ENCODE peak calls at places on chromosomes 4 and X, in five cellular contexts. I is upper lobe of right lung, X is brain microvascular endothelial cell, S is fibroblast of lung, Q is suprapubic skin. D is an unnamed sample.

GRCh38 chr4:147944264-147944663 is 212.4 kb downstream of the ARHGAP10 start:
- DNase-seq in I (no peak), X (no peak), S (no peak), Q (no peak), D (no peak)

GRCh38 chrX:110394653-110395052 is 36.0 kb downstream of the RTL9 start:
- DNase-seq in I (no peak), X (peak; percentile 53), S (peak; percentile 77), Q (no peak), D (no peak)

GRCh38 chrX:104335765-104336164 is 81.0 kb upstream of the ESX1 start:
- DNase-seq in I (no peak), X (peak; percentile 77), S (peak; percentile 69), Q (no peak), D (no peak)

GRCh38 chr4:178414881-178415446 is 972.7 kb upstream of the AGA start:
- DNase-seq in I (peak; percentile 46), X (no peak), S (no peak), Q (no peak), D (no peak)

GRCh38 chrX:55663584-55663983 is 40.4 kb downstream of the FOXR2 start:
- DNase-seq in I (no peak), X (no peak), S (no peak), Q (no peak), D (no peak)

GRCh38 chr4:102534845-102535244 is 33.7 kb downstream of the NFKB1 start:
- DNase-seq in I (no peak), X (no peak), S (no peak), Q (no peak), D (no peak)

GRCh38 chr4:47000406-47000805 is 7.0 kb upstream of the GABRA4 start:
- DNase-seq in I (no peak), X (no peak), S (no peak), Q (no peak), D (no peak)

GRCh38 chr4:157170321-157170720 is 50.2 kb upstream of the GRIA2 start:
- DNase-seq in I (no peak), X (no peak), S (peak; percentile 28), Q (no peak), D (no peak)

GRCh38 chr4:8308856-8309771 is 39.6 kb downstream of the HTRA3 start:
- DNase-seq in I (peak; percentile 67), X (no peak), S (peak; percentile 73), Q (peak; percentile 90), D (no peak)

GRCh38 chr4:81195475-81195874 is 19.5 kb downstream of the PRKG2 start:
- DNase-seq in I (no peak), X (no peak), S (no peak), Q (no peak), D (no peak)

GRCh38 chrX:103309860-103310591 is 764 bp downstream of the BEX2 start:
- DNase-seq in I (peak; percentile 55), X (no peak), S (no peak), Q (no peak), D (no peak)

GRCh38 chr4:12761694-12762093 is 722.4 kb downstream of the RAB28 start:
- DNase-seq in I (no peak), X (no peak), S (no peak), Q (no peak), D (peak; percentile 1)

GRCh38 chrX:47723689-47724088 is 64.7 kb upstream of the UXT start:
- DNase-seq in I (no peak), X (no peak), S (no peak), Q (no peak), D (no peak)

GRCh38 chr4:174523003-174523693 is 860 bp upstream of the HPGD start:
- DNase-seq in I (no peak), X (no peak), S (peak; percentile 21), Q (no peak), D (no peak)

GRCh38 chr4:150258569-150258968 is 180.3 kb downstream of the DCLK2 start:
- DNase-seq in I (no peak), X (no peak), S (no peak), Q (no peak), D (no peak)

GRCh38 chr4:159685406-159686092 is 582.7 kb downstream of the RAPGEF2 start:
- DNase-seq in I (no peak), X (peak; percentile 27), S (no peak), Q (no peak), D (no peak)

GRCh38 chr4:6502147-6502546 is 29.7 kb upstream of the PPP2R2C start:
- DNase-seq in I (no peak), X (no peak), S (no peak), Q (peak; percentile 37), D (no peak)

GRCh38 chr4:174278467-174278866 is 5.0 kb downstream of the FBXO8 start:
- DNase-seq in I (no peak), X (no peak), S (no peak), Q (no peak), D (no peak)

GRCh38 chrX:45322382-45322781 is 121.7 kb upstream of the DIPK2B start:
- DNase-seq in I (no peak), X (peak; percentile 61), S (peak; percentile 87), Q (no peak), D (peak; percentile 2)

GRCh38 chrX:22296871-22297270 is 24.2 kb downstream of the CBLL2 start:
- DNase-seq in I (no peak), X (no peak), S (no peak), Q (no peak), D (no peak)

GRCh38 chr4:29653221-29653620 is 1066.9 kb upstream of the PCDH7 start:
- DNase-seq in I (no peak), X (no peak), S (no peak), Q (no peak), D (no peak)

GRCh38 chr4:73723029-73723428 is 17.3 kb upstream of the CXCL8 start:
- DNase-seq in I (no peak), X (peak; percentile 31), S (no peak), Q (no peak), D (no peak)

GRCh38 chr4:6480532-6481088 is 8.2 kb upstream of the PPP2R2C start:
- DNase-seq in I (no peak), X (no peak), S (no peak), Q (no peak), D (no peak)

GRCh38 chr4:61350932-61351331 is 150.8 kb downstream of the ADGRL3 start:
- DNase-seq in I (no peak), X (no peak), S (no peak), Q (no peak), D (no peak)

GRCh38 chr4:108337923-108338322 is 169.2 kb upstream of the LEF1 start:
- DNase-seq in I (no peak), X (peak; percentile 56), S (no peak), Q (no peak), D (no peak)

GRCh38 chr4:13461511-13461910 is 22.6 kb downstream of the RAB28 start:
- DNase-seq in I (no peak), X (no peak), S (peak; percentile 35), Q (no peak), D (no peak)

GRCh38 chrX:122868626-122869025 is 315.5 kb upstream of the GRIA3 start:
- DNase-seq in I (no peak), X (no peak), S (no peak), Q (no peak), D (no peak)

GRCh38 chr4:23956601-23957364 is 66.9 kb upstream of the PPARGC1A start:
- DNase-seq in I (no peak), X (peak; percentile 36), S (no peak), Q (no peak), D (no peak)

GRCh38 chrX:84729809-84730208 is 227.6 kb upstream of the HDX start:
- DNase-seq in I (no peak), X (no peak), S (peak; percentile 51), Q (no peak), D (peak; percentile 58)

GRCh38 chrX:107716045-107716684 is 59.4 kb downstream of the TSC22D3 start:
- DNase-seq in I (peak; percentile 67), X (no peak), S (no peak), Q (no peak), D (peak; percentile 24)

GRCh38 chrX:16825306-16826035 is 39.2 kb downstream of the TXLNG start:
- DNase-seq in I (no peak), X (no peak), S (no peak), Q (no peak), D (no peak)

GRCh38 chr4:83993774-83994173 is 457.9 kb downstream of the GPAT3 start:
- DNase-seq in I (no peak), X (no peak), S (no peak), Q (no peak), D (peak; percentile 3)

GRCh38 chr4:65646136-65646535 is 24.2 kb downstream of the EPHA5 start:
- DNase-seq in I (no peak), X (peak; percentile 44), S (no peak), Q (no peak), D (no peak)

GRCh38 chr4:164779811-164780216 is 25.9 kb downstream of the SMIM31 start:
- DNase-seq in I (no peak), X (peak; percentile 47), S (peak; percentile 54), Q (no peak), D (peak; percentile 28)

GRCh38 chr4:53555111-53555510 is 36.2 kb downstream of the LNX1 start:
- DNase-seq in I (no peak), X (no peak), S (no peak), Q (no peak), D (no peak)
- H3K27ac ChIP-seq in I (no peak overlapping the region), X (no peak overlapping the region), S (no peak overlapping the region), Q (no peak overlapping the region), D (no peak overlapping the region)

DNA sequence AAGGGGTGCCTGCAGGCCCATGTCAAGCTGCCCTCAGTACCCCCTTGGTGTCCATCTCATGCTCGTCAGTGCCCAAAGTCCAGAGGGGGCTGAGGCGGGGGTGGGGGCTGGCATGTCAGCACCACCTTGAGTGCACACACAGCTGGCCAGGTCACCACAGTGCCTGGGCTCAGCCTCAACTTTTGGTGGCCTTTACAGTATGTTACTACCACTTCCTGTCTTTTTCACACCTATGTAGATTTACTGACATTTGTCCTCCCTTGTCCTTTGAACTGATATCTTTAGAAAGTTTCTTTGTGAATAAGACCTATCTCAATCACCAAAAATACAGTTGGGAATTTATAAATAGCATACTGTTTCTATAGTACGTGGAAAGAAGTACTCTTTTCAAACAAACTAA is 58.7 kb upstream of the NPNT start:
- DNase-seq in I (no peak), X (no peak), S (no peak), Q (no peak), D (no peak)
- H3K27ac ChIP-seq in I (no peak overlapping the region), X (no peak overlapping the region), S (no peak overlapping the region), Q (no peak overlapping the region), D (no peak overlapping the region)

GRCh38 chr4:144732584-144733130 is 86.7 kb downstream of the HHIP start:
- DNase-seq in I (no peak), X (no peak), S (no peak), Q (no peak), D (no peak)
- H3K27ac ChIP-seq in I (no peak overlapping the region), X (no peak overlapping the region), S (no peak overlapping the region), Q (no peak overlapping the region), D (no peak overlapping the region)

GRCh38 chrX:72142931-72143709 is 11.4 kb upstream of the RTL5 start:
- DNase-seq in I (no peak), X (no peak), S (no peak), Q (no peak), D (no peak)
- H3K27ac ChIP-seq in I (no peak overlapping the region), X (no peak overlapping the region), S (no peak overlapping the region), Q (no peak overlapping the region), D (no peak overlapping the region)

GRCh38 chr4:184821242-184821641 is 4.5 kb downstream of the ACSL1 start:
- DNase-seq in I (no peak), X (no peak), S (no peak), Q (peak; percentile 29), D (peak; percentile 13)
- H3K27ac ChIP-seq in I (no peak overlapping the region), X (no peak overlapping the region), S (no peak overlapping the region), Q (no peak overlapping the region), D (no peak overlapping the region)

D was measured in OCI-LY7.